ENCODE peak calls at places on chromosomes 11 and 22, in four cellular contexts. U is germinal center, C is Right ventricle myocardium superior, T is lower lobe of right lung. A is an unnamed sample.

GRCh38 chr11:8237453-8237852 is 26.2 kb downstream of the LMO1 start:
- DNase-seq in C (peak), T (peak), U (no peak), A (no peak)

GRCh38 chr11:2527621-2528291 is 82.9 kb downstream of the KCNQ1 start:
- DNase-seq in U (no peak), T (peak), C (peak), A (no peak)

GRCh38 chr11:94117871-94118270 is 10.8 kb upstream of the PANX1 start:
- DNase-seq in C (no peak), U (no peak), T (no peak), A (no peak)

GRCh38 chr22:37456351-37456750 is 29.1 kb upstream of the ELFN2 start:
- DNase-seq in T (no peak), U (no peak), C (no peak), A (no peak)

GRCh38 chr11:66045177-66045639 is 3.8 kb downstream of the GAL3ST3 start:
- DNase-seq in U (peak), C (peak), T (peak), A (peak)

GRCh38 chr11:77107950-77108349 is 5.3 kb downstream of the OMP start:
- DNase-seq in T (no peak), C (no peak), U (no peak), A (no peak)

GRCh38 chr22:38569181-38569971 is 607 bp downstream of the DMC1 start:
- DNase-seq in U (peak), T (no peak), C (no peak), A (no peak)

GRCh38 chr11:128889657-128890213 is 1.4 kb upstream of the KCNJ5 start:
- DNase-seq in U (no peak), C (no peak), T (no peak), A (no peak)

GRCh38 chr11:1939006-1939626 is 8.0 kb upstream of the MRPL23 start:
- DNase-seq in U (no peak), T (no peak), C (no peak), A (no peak)

GRCh38 chr11:113991170-113991569 is 16.3 kb downstream of the HTR3A start:
- DNase-seq in U (no peak), C (peak), T (no peak), A (no peak)

GRCh38 chr22:39234867-39235687 is 9.7 kb downstream of the PDGFB start:
- DNase-seq in U (no peak), C (peak), T (peak), A (no peak)

GRCh38 chr22:49960967-49961600 is 512 bp downstream of the PIM3 start:
- DNase-seq in T (peak), C (peak), U (peak), A (peak)

GRCh38 chr22:47316020-47316419 is 553.6 kb downstream of the TBC1D22A start:
- DNase-seq in C (no peak), U (no peak), T (no peak), A (no peak)

GRCh38 chr22:38490915-38491314 is 15.2 kb downstream of the DDX17 start:
- DNase-seq in T (no peak), C (peak), U (no peak), A (no peak)

GRCh38 chr11:2382927-2383822 is 6.1 kb downstream of the CD81 start:
- DNase-seq in C (peak), U (no peak), T (no peak), A (no peak)

GRCh38 chr22:50102946-50103345 is 13.1 kb downstream of the MOV10L1 start:
- DNase-seq in T (no peak), U (peak), C (no peak), A (no peak)

GRCh38 chr11:117606211-117606610 is 190.8 kb downstream of the DSCAML1 start:
- DNase-seq in C (no peak), U (no peak), T (no peak), A (no peak)